ENCODE peak calls at places on chromosomes 2 and 18, in five cellular contexts. A, T, W, Z and F are unnamed samples.

GRCh38 chr2:18551169-18551568 is 9.3 kb downstream of the RDH14 start:
- DNase-seq in A (no peak), Z (no peak), T (no peak), W (no peak), F (no peak)

GRCh38 chr18:46096651-46097300 is 1.3 kb downstream of the ATP5F1A start:
- DNase-seq in A (no peak), T (no peak), W (no peak), Z (no peak), F (no peak)

GRCh38 chr2:144989580-144990270 is 469.8 kb upstream of the ZEB2 start:
- DNase-seq in A (no peak), W (no peak), Z (no peak), T (no peak), F (no peak)

GRCh38 chr2:241775223-241776177 is 1.1 kb upstream of the GAL3ST2 start:
- DNase-seq in Z (no peak), T (no peak), A (no peak), W (no peak), F (no peak)

GRCh38 chr2:197909377-197909776 is 105.0 kb downstream of the PLCL1 start:
- DNase-seq in W (no peak), T (no peak), Z (peak; percentile 26), A (no peak), F (no peak)

GRCh38 chr2:57882895-57883515 is 163.6 kb upstream of the VRK2 start:
- DNase-seq in A (no peak), T (no peak), Z (no peak), W (no peak), F (no peak)

GRCh38 chr2:128475427-128476211 is 157.0 kb upstream of the HS6ST1 start:
- DNase-seq in W (no peak), Z (no peak), T (no peak), A (no peak), F (no peak)

GRCh38 chr2:191170301-191170636 is 19.5 kb upstream of the STAT4 start:
- DNase-seq in W (no peak), T (no peak), A (no peak), Z (no peak), F (no peak)

GRCh38 chr2:120036145-120036544 is 23.3 kb downstream of the EPB41L5 start:
- DNase-seq in T (no peak), Z (no peak), W (no peak), A (no peak), F (no peak)

GRCh38 chr2:25228848-25229674 is 60.7 kb upstream of the POMC start:
- DNase-seq in T (peak; percentile 80), Z (peak; percentile 77), A (peak; percentile 61), W (peak; percentile 67), F (peak; percentile 45)

GRCh38 chr2:114331934-114332333 is 110.5 kb upstream of the DPP10 start:
- DNase-seq in A (no peak), W (no peak), T (no peak), Z (no peak), F (no peak)

DNA sequence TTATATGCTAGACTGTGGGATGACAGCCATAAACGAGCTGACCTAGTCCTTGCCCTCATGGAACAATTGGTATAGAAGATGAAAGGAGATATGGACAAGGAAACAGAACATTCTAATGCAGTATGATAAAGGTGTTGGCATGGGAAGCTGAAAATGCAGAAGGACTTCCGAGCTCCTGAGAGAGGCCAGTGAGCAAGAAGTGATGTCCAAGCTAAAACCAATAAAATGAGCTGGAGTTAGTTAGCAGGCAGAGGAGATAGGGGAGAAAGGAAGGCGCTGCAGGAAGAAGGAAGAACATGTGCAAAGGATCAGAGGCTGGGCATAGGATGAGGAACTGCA is 64.5 kb downstream of the BOD1L2 start:
- DNase-seq in A (no peak), W (no peak), T (no peak), Z (no peak), F (no peak)
- TF ChIP-seq POLR2A in A (no peak), W (no peak), T (no peak), Z (no peak), F (no peak)

GRCh38 chr2:43228341-43228751 is 1.9 kb upstream of the ZFP36L2 start:
- DNase-seq in W (no peak), A (no peak), T (no peak), Z (peak; percentile 48), F (no peak)
- TF ChIP-seq POLR2A in W (no peak), A (no peak), T (no peak), Z (no peak), F (no peak)

GRCh38 chr2:9844036-9844483 is 786 bp downstream of the TAF1B start:
- DNase-seq in W (no peak), A (no peak), Z (no peak), T (no peak), F (no peak)
- TF ChIP-seq POLR2A in W (no peak), A (no peak), Z (no peak), T (no peak), F (no peak)

GRCh38 chr2:238380785-238381184 is 45.9 kb upstream of the ASB1 start:
- DNase-seq in T (no peak), W (no peak), Z (no peak), A (no peak), F (no peak)

GRCh38 chr2:238381341-238382130 is 45.2 kb upstream of the ASB1 start:
- DNase-seq in Z (no peak), W (no peak), T (no peak), A (no peak), F (no peak)

GRCh38 chr2:238378230-238379095 is 48.3 kb upstream of the ASB1 start:
- DNase-seq in W (no peak), A (no peak), Z (no peak), T (no peak), F (peak; percentile 39)

GRCh38 chr2:238380336-238380735 is 46.4 kb upstream of the ASB1 start:
- DNase-seq in Z (no peak), T (no peak), W (no peak), A (no peak), F (no peak)

GRCh38 chr2:238379096-238379810 is 47.5 kb upstream of the ASB1 start:
- DNase-seq in Z (peak; percentile 59), W (no peak), A (no peak), T (no peak), F (no peak)
- TF ChIP-seq POLR2A in Z (no peak), W (no peak), A (no peak), T (no peak), F (no peak)

DNA sequence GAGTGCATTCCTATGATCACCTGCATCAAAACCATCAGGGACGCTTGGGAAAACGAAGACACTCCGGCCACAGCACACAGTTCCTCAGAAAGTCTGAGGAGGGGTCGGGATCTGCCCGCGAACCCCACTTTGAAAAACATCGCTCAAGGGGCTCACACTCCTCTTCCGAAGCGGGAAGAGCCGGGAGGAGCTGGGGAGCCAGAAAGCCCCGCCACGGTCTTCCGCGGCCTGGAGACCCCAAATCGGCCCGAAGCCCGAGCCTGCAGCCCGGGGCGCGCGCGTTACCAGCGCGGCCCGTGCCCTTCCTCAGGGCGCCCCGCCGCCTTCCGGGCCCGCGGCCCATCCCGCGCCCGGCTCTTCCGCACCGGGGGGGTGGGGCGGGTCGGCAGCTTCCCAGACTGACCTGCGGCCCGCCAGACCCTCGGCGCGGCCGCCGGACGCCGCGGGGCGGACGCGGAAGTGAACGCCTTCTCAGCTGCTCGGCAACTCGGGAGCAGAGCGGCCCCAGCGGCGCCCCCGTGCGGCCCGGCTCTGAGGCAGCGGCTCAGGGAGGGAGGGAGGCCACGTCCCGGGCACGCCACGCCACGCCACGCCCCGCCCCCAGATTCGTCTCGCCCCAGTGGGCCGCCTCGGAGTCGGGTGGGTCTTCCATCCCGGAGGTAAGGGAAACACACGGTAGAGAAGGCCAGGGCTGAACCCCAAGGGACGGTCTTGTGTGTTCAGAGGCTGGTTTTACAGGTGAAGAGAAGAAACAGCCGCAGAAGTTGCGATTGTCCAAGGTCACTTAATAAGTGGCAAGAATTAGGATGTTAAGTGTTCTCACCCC is at the start of gene KCTD18:
- DNase-seq in T (peak; percentile 56), W (peak; percentile 79), Z (peak; percentile 92), A (peak; percentile 91), F (peak; percentile 76)
- TF ChIP-seq POLR2A in T (peak; percentile 33), W (peak; percentile 87), Z (peak; percentile 59), A (peak; percentile 49), F (peak; percentile 88)

GRCh38 chr2:210004893-210005292 is 2.5 kb downstream of the RPE start:
- DNase-seq in A (no peak), T (no peak), Z (no peak), W (no peak), F (no peak)

GRCh38 chr2:209998596-209998995 is 3.8 kb upstream of the RPE start:
- DNase-seq in W (no peak), T (no peak), Z (no peak), A (no peak), F (no peak)

GRCh38 chr2:210000464-210001324 is 1.7 kb upstream of the RPE start:
- DNase-seq in T (no peak), Z (no peak), A (no peak), W (no peak), F (no peak)

GRCh38 chr2:210003394-210003793 is 956 bp downstream of the RPE start:
- DNase-seq in T (no peak), A (no peak), Z (no peak), W (no peak), F (no peak)

DNA sequence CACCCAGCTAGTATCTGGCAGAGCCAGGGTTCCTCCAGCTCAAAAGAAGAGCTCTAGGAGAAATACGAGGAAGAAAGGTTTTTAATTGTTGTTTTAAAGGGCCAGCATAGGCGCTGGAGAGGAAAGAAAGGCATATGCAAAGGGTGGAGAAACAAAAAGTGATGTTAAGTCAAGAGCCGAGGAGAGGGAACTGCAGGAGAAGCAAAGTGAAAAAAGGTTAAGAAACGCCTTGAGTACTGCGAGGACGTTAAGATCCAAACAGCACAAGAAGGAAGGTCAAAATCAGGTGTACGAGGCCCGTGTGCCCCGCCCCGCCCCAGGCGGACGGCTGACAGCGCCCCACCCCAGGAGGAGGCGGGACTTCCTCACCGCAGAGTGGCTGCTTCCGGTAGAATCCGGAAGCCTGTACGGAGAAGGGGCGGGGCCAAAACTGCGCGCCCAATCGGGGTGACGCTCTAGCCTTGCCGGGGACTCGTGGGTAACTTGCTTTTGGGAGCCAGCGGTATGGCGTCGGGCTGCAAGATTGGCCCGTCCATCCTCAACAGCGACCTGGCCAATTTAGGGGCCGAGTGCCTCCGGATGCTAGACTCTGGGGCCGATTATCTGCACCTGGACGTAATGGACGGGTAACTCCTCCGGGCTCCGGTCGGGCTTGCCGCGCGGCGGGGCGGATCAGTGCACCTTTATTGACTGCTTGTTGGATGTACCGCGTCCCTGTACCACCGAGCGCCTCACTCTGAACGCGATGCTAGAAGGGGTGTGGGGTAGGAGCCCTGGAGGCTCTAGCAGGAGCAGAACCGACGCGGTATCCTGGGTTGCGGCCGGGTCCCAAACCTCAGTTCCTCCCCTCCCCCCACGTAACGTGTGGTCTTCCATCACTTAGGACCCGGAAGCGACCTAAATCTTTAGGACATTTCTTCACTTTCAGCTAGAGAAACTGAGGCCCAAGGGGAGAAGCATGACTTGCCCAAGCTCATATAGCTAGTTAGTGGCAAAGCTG is at the start of gene RPE:
- DNase-seq in T (peak; percentile 89), W (peak; percentile 93), A (peak; percentile 72), Z (peak; percentile 97), F (peak; percentile 92)
- TF ChIP-seq POLR2A in T (peak; percentile 84), W (peak; percentile 38), A (peak; percentile 86), Z (peak; percentile 66), F (peak; percentile 47)